ENCODE peak calls at places on chromosomes 12 and 14, in seven cellular contexts. Y, B, U, Z, M, S and I are unnamed samples.

GRCh38 chr12:109744026-109744425 is 30.4 kb downstream of the FAM222A start:
- DNase-seq in U (no peak), Z (no peak), B (no peak), Y (no peak), M (no peak), S (no peak), I (no peak)

GRCh38 chr12:63440063-63440462 is 228.2 kb downstream of the DPY19L2 start:
- DNase-seq in M (no peak), S (no peak), U (no peak), B (no peak), Y (no peak), Z (no peak), I (no peak)

GRCh38 chr14:21714318-21714929 is 40.8 kb upstream of the OR4E1 start:
- DNase-seq in Y (no peak), M (no peak), Z (no peak), U (peak), S (no peak), B (no peak), I (no peak)

GRCh38 chr12:34604227-34604626 is 581.9 kb downstream of the ALG10 start:
- DNase-seq in B (no peak), Z (no peak), S (no peak), M (no peak), Y (no peak), U (no peak), I (no peak)

GRCh38 chr14:60094306-60094897 is 2.7 kb downstream of the PCNX4 start:
- DNase-seq in M (peak), U (peak), Z (peak), Y (peak), B (peak), S (no peak), I (no peak)

GRCh38 chr14:37088816-37089215 is 83.6 kb downstream of the SLC25A21 start:
- DNase-seq in S (no peak), Y (no peak), U (no peak), Z (peak), B (no peak), M (no peak), I (no peak)

GRCh38 chr12:106885026-106885425 is 70.7 kb upstream of the TMEM263 start:
- DNase-seq in Y (no peak), Z (no peak), M (no peak), S (no peak), B (no peak), U (no peak), I (no peak)

GRCh38 chr12:90020006-90020405 is 311.4 kb upstream of the ATP2B1 start:
- DNase-seq in M (no peak), S (no peak), B (no peak), Y (no peak), Z (peak), U (no peak), I (no peak)

GRCh38 chr12:108581311-108582227 is 16.3 kb downstream of the TMEM119 start:
- DNase-seq in U (no peak), S (no peak), B (no peak), Z (no peak), M (no peak), Y (no peak), I (no peak)

GRCh38 chr12:68479261-68479581 is 131.5 kb upstream of the RAP1B start:
- DNase-seq in Z (peak), U (no peak), S (no peak), B (no peak), M (peak), Y (no peak), I (no peak)

GRCh38 chr12:65941388-65941787 is 117.1 kb downstream of the HMGA2 start:
- DNase-seq in Y (no peak), S (no peak), Z (peak), B (no peak), M (peak), U (no peak), I (no peak)

GRCh38 chr14:37203423-37203822 is 5.7 kb downstream of the MIPOL1 start:
- DNase-seq in Y (no peak), B (no peak), S (no peak), Z (no peak), M (no peak), U (no peak), I (no peak)

GRCh38 chr12:66055837-66056319 is 74.7 kb downstream of the LLPH start:
- DNase-seq in Y (no peak), Z (no peak), B (no peak), U (no peak), M (no peak), S (no peak), I (no peak)

GRCh38 chr12:12786716-12787601 is 1.5 kb downstream of the APOLD1 start:
- DNase-seq in B (peak), Z (peak), M (peak), U (peak), Y (peak), S (peak), I (peak)

GRCh38 chr12:117212563-117213190 is 22.4 kb upstream of the FBXO21 start:
- DNase-seq in S (peak), U (peak), Z (peak), Y (peak), B (peak), M (peak), I (peak)

GRCh38 chr12:62862259-62862881 is 72.6 kb downstream of the PPM1H start:
- DNase-seq in B (no peak), U (no peak), Z (peak), S (no peak), M (no peak), Y (no peak), I (no peak)

GRCh38 chr12:128803788-128804187 is 20.0 kb downstream of the SLC15A4 start:
- DNase-seq in S (no peak), B (no peak), Z (no peak), Y (no peak), M (no peak), U (no peak), I (no peak)

GRCh38 chr12:54412348-54412747 is 6.7 kb downstream of the ITGA5 start:
- DNase-seq in U (no peak), B (no peak), Y (no peak), Z (no peak), S (peak), M (no peak), I (no peak)

GRCh38 chr14:35336171-35337073 is 44.2 kb downstream of the PSMA6 start:
- DNase-seq in Z (peak), U (peak), M (peak), B (peak), Y (peak), S (peak), I (no peak)

GRCh38 chr12:49131051-49131972 is at the start of gene TUBA1B:
- DNase-seq in Z (peak), U (peak), Y (peak), B (peak), M (peak), S (peak), I (peak)

GRCh38 chr14:61258985-61259384 is 22.2 kb downstream of the TMEM30B start:
- DNase-seq in Y (no peak), Z (peak), U (no peak), M (no peak), S (no peak), B (no peak), I (no peak)

GRCh38 chr12:68180792-68181744 is 21.5 kb upstream of the IFNG start:
- DNase-seq in B (no peak), M (no peak), Z (no peak), S (no peak), U (no peak), Y (no peak), I (no peak)

GRCh38 chr14:106586098-106586704 is 1059.8 kb downstream of the TMEM121 start:
- DNase-seq in B (no peak), U (no peak), Y (no peak), S (peak), M (no peak), Z (no peak), I (no peak)

GRCh38 chr12:116524964-116525379 is 34.2 kb upstream of the MAP1LC3B2 start:
- DNase-seq in Y (no peak), M (no peak), U (peak), S (no peak), Z (peak), B (peak), I (no peak)

GRCh38 chr12:53218551-53219114 is 11.6 kb upstream of the ITGB7 start:
- DNase-seq in U (no peak), Z (no peak), B (peak), M (no peak), S (no peak), Y (no peak), I (no peak)

GRCh38 chr14:99947695-99948094 is 117.5 kb upstream of the EVL start:
- DNase-seq in U (no peak), B (no peak), S (no peak), Y (no peak), Z (no peak), M (no peak), I (no peak)

GRCh38 chr12:27462151-27462694 is 15.7 kb downstream of the SMCO2 start:
- DNase-seq in U (no peak), S (no peak), Z (peak), B (no peak), Y (no peak), M (no peak), I (no peak)

GRCh38 chr14:104119119-104119699 is 19.2 kb upstream of the KIF26A start:
- DNase-seq in M (no peak), U (no peak), B (peak), Z (no peak), S (peak), Y (no peak), I (no peak)

GRCh38 chr14:90291699-90292098 is 35.3 kb downstream of the PSMC1 start:
- DNase-seq in M (no peak), S (no peak), Y (no peak), B (no peak), U (no peak), Z (no peak), I (no peak)

GRCh38 chr12:28268830-28269229 is 78.6 kb downstream of the CCDC91 start:
- DNase-seq in B (no peak), Y (no peak), U (no peak), M (no peak), S (no peak), Z (no peak), I (no peak)

GRCh38 chr12:110379642-110380041 is 23.9 kb downstream of the ANAPC7 start:
- DNase-seq in M (no peak), S (no peak), Z (no peak), Y (no peak), U (no peak), B (no peak), I (no peak)

GRCh38 chr12:53999596-54000104 is 311 bp upstream of the HOXC9 start:
- DNase-seq in U (no peak), B (no peak), S (no peak), Z (peak), M (peak), Y (peak), I (no peak)

GRCh38 chr14:95256011-95256775 is 63.5 kb downstream of the CLMN start:
- DNase-seq in S (no peak), Y (no peak), U (no peak), Z (no peak), B (no peak), M (no peak), I (no peak)

GRCh38 chr14:61568572-61569011 is 126.7 kb upstream of the HIF1A start:
- DNase-seq in B (peak), Y (peak), U (peak), M (no peak), S (peak), Z (no peak), I (no peak)

GRCh38 chr12:122023339-122024131 is 1.9 kb downstream of the BCL7A start:
- DNase-seq in Z (peak), S (peak), B (peak), M (peak), Y (no peak), U (peak), I (no peak)

GRCh38 chr14:54086780-54087179 is 130.2 kb upstream of the BMP4 start:
- DNase-seq in M (peak), U (no peak), S (no peak), B (no peak), Z (peak), Y (no peak), I (no peak)

GRCh38 chr12:1915082-1915968 is 3.1 kb downstream of the CACNA2D4 start:
- DNase-seq in Z (no peak), S (peak), B (peak), M (no peak), U (no peak), Y (no peak), I (no peak)
- H3K4me2 ChIP-seq in Z (no peak), S (no peak), B (no peak), M (no peak), U (no peak), Y (no peak), I (no peak)

GRCh38 chr14:23248601-23249000 is 10.9 kb downstream of the RNF212B start:
- DNase-seq in M (peak), Z (no peak), B (no peak), Y (no peak), S (no peak), U (no peak), I (no peak)
- H2BK120ac ChIP-seq in M (no peak), Z (no peak), B (no peak), Y (no peak), S (no peak), U (no peak), I (no peak)

DNA sequence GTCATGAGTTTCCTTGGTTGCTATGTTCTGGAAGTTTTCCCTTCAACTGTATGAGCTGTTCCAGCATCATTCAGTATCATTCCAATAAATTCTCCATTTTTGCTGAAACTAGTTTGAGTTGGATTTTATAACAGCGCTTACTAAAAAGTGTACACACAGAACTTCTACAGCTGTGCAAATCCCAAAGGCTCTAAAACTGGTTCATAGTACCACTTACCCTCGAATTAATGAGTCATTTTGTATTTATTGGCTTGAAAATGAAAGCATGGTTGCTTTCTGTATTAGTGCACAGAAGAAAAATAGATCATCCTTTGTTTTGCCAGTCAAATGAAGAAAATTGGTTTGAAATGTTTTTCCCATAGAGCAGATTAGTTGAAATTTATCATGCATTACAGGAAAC is 268.3 kb upstream of the CPNE8 start:
- DNase-seq in U (no peak), Y (no peak), Z (no peak), M (no peak), S (no peak), B (no peak), I (no peak)
- H3K4me2 ChIP-seq in U (no peak), Y (no peak), Z (no peak), M (no peak), S (no peak), B (no peak), I (no peak)

GRCh38 chr12:42380733-42381132 is 54.8 kb downstream of the PPHLN1 start:
- DNase-seq in U (no peak), S (no peak), M (no peak), B (no peak), Y (no peak), Z (no peak), I (no peak)
- H2BK120ac ChIP-seq in U (no peak), S (no peak), M (no peak), B (no peak), Y (no peak), Z (no peak), I (no peak)

GRCh38 chr12:57603758-57604453 is 718 bp upstream of the DTX3 start:
- DNase-seq in U (peak), S (peak), Y (no peak), Z (peak), B (peak), M (no peak), I (no peak)
- H3K4me2 ChIP-seq in U (peak), S (peak), Y (peak), Z (peak), B (peak), M (peak), I (peak)

DNA sequence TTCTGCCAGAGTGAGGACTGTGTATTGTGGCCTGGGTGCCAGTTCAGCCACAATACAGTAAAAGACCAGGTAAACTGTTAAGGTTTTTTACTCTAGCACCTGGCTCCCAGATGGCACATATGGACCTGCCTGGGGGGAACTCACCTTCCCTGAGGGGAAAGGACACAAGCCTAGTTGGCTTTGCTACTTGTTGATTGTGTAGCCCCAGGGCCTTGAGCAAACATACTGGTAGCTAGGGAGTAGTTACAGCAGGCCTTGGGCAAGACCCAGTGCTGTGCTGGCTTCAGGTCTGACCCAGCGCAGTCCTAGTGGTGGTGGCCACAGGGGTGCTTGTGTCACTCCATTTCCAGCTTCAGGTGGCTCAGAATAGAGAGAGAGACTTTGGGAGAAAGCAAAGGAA is 216.4 kb downstream of the KLHL28 start:
- DNase-seq in U (no peak), Y (peak), Z (no peak), M (no peak), B (no peak), S (no peak), I (no peak)
- H2BK120ac ChIP-seq in U (no peak), Y (no peak), Z (no peak), M (no peak), B (no peak), S (no peak), I (no peak)

GRCh38 chr14:77181124-77181602 is 435 bp upstream of the TMEM63C start:
- DNase-seq in Y (no peak), S (no peak), B (no peak), M (no peak), Z (no peak), U (no peak), I (no peak)
- H3K4me2 ChIP-seq in Y (peak), S (peak), B (no peak), M (peak), Z (no peak), U (no peak), I (peak)

GRCh38 chr12:124560519-124560918 is 6.9 kb downstream of the NCOR2 start:
- DNase-seq in U (no peak), Y (no peak), B (no peak), Z (no peak), S (no peak), M (no peak), I (no peak)
- H2BK120ac ChIP-seq in U (no peak), Y (no peak), B (no peak), Z (no peak), S (no peak), M (no peak), I (no peak)